ENCODE peak calls at places on chromosomes 4 and X, in nine cellular contexts. M is dorsolateral prefrontal cortex, H is H9, I is psoas muscle, B is heart left ventricle, C is endothelial cell, U is MM.1S, O is fibroblast of the aortic adventitia, Z is astrocyte of the spinal cord. G is an unnamed sample.

GRCh38 chrX:153885208-153885787 is 675 bp downstream of the L1CAM start:
- DNase-seq in M (no peak), H (no peak), I (peak), B (no peak), C (no peak), U (no peak), O (no peak), Z (no peak), G (no peak)

GRCh38 chrX:103685396-103685795 is 1.1 kb downstream of the MORF4L2 start:
- DNase-seq in M (no peak), H (no peak), I (no peak), B (no peak), C (no peak), U (no peak), O (peak), Z (peak), G (no peak)

GRCh38 chrX:68940601-68941000 is 111.8 kb downstream of the EFNB1 start:
- DNase-seq in M (no peak), H (peak), I (no peak), B (no peak), C (no peak), U (no peak), O (no peak), Z (peak), G (peak)

GRCh38 chr4:152947311-152947710 is 11.2 kb downstream of the FHDC1 start:
- DNase-seq in M (no peak), H (no peak), I (peak), B (no peak), C (no peak), U (no peak), O (no peak), Z (no peak), G (no peak)

GRCh38 chrX:826448-826847 is 195.9 kb downstream of the SHOX start:
- DNase-seq in M (no peak), H (no peak), I (no peak), B (no peak), C (no peak), U (no peak), O (peak), Z (peak), G (no peak)

GRCh38 chr4:105147226-105148151 is 813 bp downstream of the TET2 start:
- DNase-seq in M (no peak), H (peak), I (no peak), B (peak), C (peak), U (peak), O (peak), Z (peak), G (no peak)

GRCh38 chr4:21469438-21470032 is 479.0 kb downstream of the KCNIP4 start:
- DNase-seq in M (no peak), H (no peak), I (no peak), B (no peak), C (no peak), U (peak), O (peak), Z (peak), G (no peak)

GRCh38 chrX:136780738-136781137 is at the start of gene ARHGEF6:
- DNase-seq in M (no peak), H (no peak), I (no peak), B (peak), C (no peak), U (peak), O (peak), Z (no peak), G (no peak)

GRCh38 chr4:149531861-149532260 is 283.8 kb downstream of the IQCM start:
- DNase-seq in M (no peak), H (no peak), I (no peak), B (no peak), C (no peak), U (no peak), O (peak), Z (peak), G (no peak)

GRCh38 chr4:38583102-38583501 is 80.9 kb upstream of the KLF3 start:
- DNase-seq in M (no peak), H (no peak), I (no peak), B (no peak), C (no peak), U (no peak), O (no peak), Z (peak), G (no peak)

GRCh38 chr4:41428941-41429669 is 108.9 kb upstream of the LIMCH1 start:
- DNase-seq in M (no peak), H (no peak), I (no peak), B (no peak), C (no peak), U (no peak), O (no peak), Z (no peak), G (no peak)

GRCh38 chr4:151862766-151863165 is 102.0 kb upstream of the GATB start:
- DNase-seq in M (no peak), H (no peak), I (no peak), B (no peak), C (no peak), U (no peak), O (peak), Z (no peak), G (no peak)

GRCh38 chrX:44012484-44013096 is 39.4 kb upstream of the NDP start:
- DNase-seq in M (no peak), H (no peak), I (peak), B (peak), C (no peak), U (peak), O (peak), Z (peak), G (no peak)

GRCh38 chrX:105191878-105192277 is 28.6 kb downstream of the TEX13A start:
- DNase-seq in M (no peak), H (peak), I (no peak), B (no peak), C (peak), U (peak), O (no peak), Z (peak), G (no peak)

GRCh38 chrX:139554367-139554766 is 23.8 kb downstream of the F9 start:
- DNase-seq in M (no peak), H (no peak), I (no peak), B (no peak), C (no peak), U (no peak), O (no peak), Z (no peak), G (no peak)

GRCh38 chr4:77634132-77634785 is 28.6 kb downstream of the CXCL13 start:
- DNase-seq in M (no peak), H (no peak), I (no peak), B (no peak), C (no peak), U (no peak), O (no peak), Z (no peak), G (no peak)

GRCh38 chrX:11197671-11198070 is 86.5 kb downstream of the HCCS start:
- DNase-seq in M (no peak), H (no peak), I (no peak), B (no peak), C (no peak), U (no peak), O (no peak), Z (no peak), G (no peak)

GRCh38 chr4:169823685-169824084 is 65.9 kb upstream of the HPF1 start:
- DNase-seq in M (no peak), H (peak), I (no peak), B (peak), C (peak), U (peak), O (peak), Z (peak), G (peak)

GRCh38 chr4:90113881-90114457 is 13.2 kb upstream of the CCSER1 start:
- DNase-seq in M (no peak), H (no peak), I (no peak), B (no peak), C (no peak), U (no peak), O (no peak), Z (peak), G (no peak)

GRCh38 chr4:108425988-108426387 is 194.4 kb upstream of the RPL34 start:
- DNase-seq in M (no peak), H (no peak), I (no peak), B (no peak), C (no peak), U (no peak), O (peak), Z (peak), G (no peak)

GRCh38 chrX:17773221-17773876 is 36.1 kb downstream of the SCML1 start:
- DNase-seq in M (no peak), H (no peak), I (no peak), B (no peak), C (no peak), U (no peak), O (no peak), Z (no peak), G (no peak)

GRCh38 chr4:182246401-182247205 is 3.4 kb downstream of the TENM3 start:
- DNase-seq in M (peak), H (no peak), I (no peak), B (no peak), C (no peak), U (no peak), O (no peak), Z (no peak), G (no peak)

GRCh38 chrX:33188881-33189280 is 22.5 kb downstream of the DMD start:
- DNase-seq in M (no peak), H (no peak), I (no peak), B (no peak), C (no peak), U (no peak), O (no peak), Z (peak), G (no peak)

GRCh38 chr4:95360256-95360903 is 188.4 kb downstream of the UNC5C start:
- DNase-seq in M (no peak), H (no peak), I (no peak), B (no peak), C (no peak), U (no peak), O (no peak), Z (no peak), G (no peak)

GRCh38 chr4:2515835-2516550 is 20.5 kb upstream of the FAM193A start:
- DNase-seq in M (no peak), H (no peak), I (no peak), B (peak), C (no peak), U (no peak), O (no peak), Z (no peak), G (no peak)

GRCh38 chrX:149453030-149453429 is 52.1 kb downstream of the IDS start:
- DNase-seq in M (no peak), H (no peak), I (no peak), B (no peak), C (no peak), U (no peak), O (peak), Z (peak), G (no peak)

GRCh38 chr4:108878781-108879180 is 115.9 kb upstream of the ETNPPL start:
- DNase-seq in M (no peak), H (no peak), I (no peak), B (no peak), C (no peak), U (no peak), O (no peak), Z (no peak), G (no peak)

GRCh38 chrX:149487292-149487691 is 17.8 kb downstream of the IDS start:
- DNase-seq in M (no peak), H (no peak), I (no peak), B (no peak), C (no peak), U (no peak), O (no peak), Z (no peak), G (no peak)

GRCh38 chr4:7285244-7286122 is 93.1 kb downstream of the SORCS2 start:
- DNase-seq in M (no peak), H (no peak), I (no peak), B (no peak), C (no peak), U (no peak), O (no peak), Z (no peak), G (no peak)

GRCh38 chr4:189548484-189549160 is 392.1 kb upstream of the FRG1 start:
- DNase-seq in M (no peak), H (no peak), I (no peak), B (no peak), C (no peak), U (no peak), O (no peak), Z (no peak), G (no peak)

GRCh38 chrX:1657367-1658082 is 42.7 kb downstream of the ASMT start:
- DNase-seq in M (no peak), H (no peak), I (no peak), B (no peak), C (no peak), U (no peak), O (peak), Z (peak), G (no peak)

GRCh38 chr4:71202703-71203102 is 136.1 kb upstream of the SLC4A4 start:
- DNase-seq in M (no peak), H (no peak), I (no peak), B (no peak), C (no peak), U (no peak), O (peak), Z (peak), G (no peak)

GRCh38 chrX:86171366-86171765 is 23.1 kb downstream of the DACH2 start:
- DNase-seq in M (no peak), H (peak), I (no peak), B (no peak), C (peak), U (peak), O (peak), Z (peak), G (no peak)

GRCh38 chrX:15761564-15762191 is 23.6 kb downstream of the CA5B start:
- DNase-seq in M (no peak), H (peak), I (no peak), B (no peak), C (peak), U (peak), O (peak), Z (peak), G (no peak)

GRCh38 chrX:1451251-1451675 is 1.4 kb downstream of the ASMTL start:
- DNase-seq in M (no peak), H (peak), I (no peak), B (no peak), C (no peak), U (no peak), O (no peak), Z (no peak), G (no peak)

GRCh38 chr4:184503869-184504300 is 29.5 kb upstream of the IRF2 start:
- DNase-seq in M (no peak), H (no peak), I (no peak), B (no peak), C (no peak), U (no peak), O (no peak), Z (no peak), G (no peak)

GRCh38 chrX:150772150-150772970 is 79.2 kb downstream of the MTMR1 start:
- DNase-seq in M (peak), H (peak), I (peak), B (peak), C (peak), U (peak), O (peak), Z (peak), G (peak)

GRCh38 chrX:46710927-46711623 is 47.8 kb downstream of the SLC9A7 start:
- DNase-seq in M (no peak), H (no peak), I (no peak), B (no peak), C (no peak), U (no peak), O (no peak), Z (no peak), G (no peak)
- TF ChIP-seq CTCF in M (no peak), H (no peak), I (no peak), B (no peak), C (no peak), U (no peak), O (no peak), Z (no peak), G (no peak)

DNA sequence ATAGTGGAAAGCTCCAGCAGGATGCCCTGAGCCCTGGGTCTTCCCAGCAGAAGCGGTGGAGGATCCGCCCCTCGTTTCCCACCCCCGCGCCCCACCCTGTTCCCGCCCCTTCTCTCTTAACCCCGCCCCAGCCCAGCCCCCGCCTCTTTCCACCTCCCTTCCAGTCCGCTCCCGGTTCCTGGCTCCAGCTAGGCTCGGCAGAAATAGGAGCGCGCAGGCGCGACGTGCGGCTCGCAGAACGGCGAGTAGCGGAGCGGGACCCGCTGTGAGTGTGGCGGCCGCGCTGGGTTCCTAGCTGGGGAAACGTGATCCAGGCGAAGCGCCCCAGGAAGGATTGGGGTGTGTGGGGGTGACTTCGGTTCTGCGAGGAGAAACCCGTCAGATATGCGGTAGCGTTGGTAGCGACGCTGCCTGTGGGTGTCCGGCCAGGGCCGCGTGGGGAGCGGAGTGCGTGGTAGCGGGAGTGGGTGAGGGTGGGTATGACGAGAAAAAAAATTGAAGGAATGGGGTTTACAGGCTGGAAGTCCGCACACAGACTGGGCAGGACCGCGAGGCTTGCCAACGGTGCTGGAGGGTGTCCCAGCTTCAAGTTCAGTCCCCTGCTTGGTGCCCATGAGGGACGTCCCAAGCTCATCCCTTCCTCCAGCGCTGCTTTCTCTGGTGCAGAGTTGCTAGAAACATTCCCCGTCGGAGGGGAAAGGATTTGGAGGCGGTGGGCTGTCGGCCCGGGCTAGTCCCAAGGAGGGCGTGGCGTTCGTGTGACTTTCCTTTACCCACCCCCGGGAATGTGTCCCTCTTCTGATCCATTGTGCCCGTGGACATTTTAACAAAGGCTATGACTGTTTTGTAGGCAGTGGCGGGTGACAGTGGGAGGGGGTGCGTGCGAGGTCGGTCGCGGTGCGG is at the start of gene PRRG1:
- DNase-seq in M (peak), H (peak), I (peak), B (peak), C (peak), U (peak), O (peak), Z (peak), G (peak)
- TF ChIP-seq CTCF in M (no peak), H (no peak), I (no peak), B (no peak), C (no peak), U (no peak), O (no peak), Z (no peak), G (no peak)

GRCh38 chr4:139083533-139084424 is 68.2 kb downstream of the NOCT start:
- DNase-seq in M (peak), H (peak), I (peak), B (peak), C (peak), U (peak), O (peak), Z (peak), G (peak)
- TF ChIP-seq CTCF in M (peak), H (peak), I (peak), B (peak), C (peak), U (peak), O (peak), Z (peak), G (peak)

GRCh38 chr4:3860913-3861636 is 94.9 kb downstream of the ADRA2C start:
- DNase-seq in M (peak), H (no peak), I (peak), B (no peak), C (no peak), U (no peak), O (no peak), Z (no peak), G (no peak)
- TF ChIP-seq CTCF in M (no peak), H (no peak), I (no peak), B (no peak), C (no peak), U (no peak), O (no peak), Z (no peak), G (no peak)

GRCh38 chrX:64885850-64886249 is 90.4 kb downstream of the ZC4H2 start:
- DNase-seq in M (no peak), H (peak), I (no peak), B (no peak), C (peak), U (no peak), O (no peak), Z (no peak), G (no peak)
- TF ChIP-seq CTCF in M (peak), H (peak), I (peak), B (no peak), C (peak), U (peak), O (peak), Z (peak), G (peak)